ENCODE peak calls at places on chromosomes 13 and 19, in five cellular contexts. M, Z, X, I and B are unnamed samples.

GRCh38 chr13:32538234-32538620 is 368 bp downstream of the N4BP2L2 start:
- DNase-seq in M (no peak), I (peak; percentile 43), X (no peak), Z (peak; percentile 57), B (no peak)

GRCh38 chr13:36193151-36193855 is 21.1 kb downstream of the SOHLH2 start:
- DNase-seq in X (no peak), Z (peak; percentile 44), I (peak; percentile 57), M (no peak), B (no peak)

GRCh38 chr13:71218960-71219359 is 648.0 kb downstream of the DACH1 start:
- DNase-seq in I (no peak), X (no peak), M (no peak), Z (no peak), B (peak; percentile 23)

GRCh38 chr13:75754936-75755335 is 118.8 kb downstream of the LMO7 start:
- DNase-seq in X (no peak), Z (no peak), M (no peak), I (no peak), B (no peak)

GRCh38 chr13:53143757-53144320 is 115.2 kb downstream of the OLFM4 start:
- DNase-seq in X (no peak), M (no peak), I (no peak), Z (no peak), B (no peak)

GRCh38 chr13:68190826-68191225 is 960.7 kb upstream of the PCDH9 start:
- DNase-seq in M (no peak), X (no peak), Z (no peak), I (peak; percentile 7), B (no peak)

GRCh38 chr13:73287871-73288270 is 229.1 kb downstream of the KLF5 start:
- DNase-seq in Z (no peak), X (no peak), M (no peak), I (no peak), B (no peak)

GRCh38 chr13:44734204-44734707 is 158.1 kb upstream of the TSC22D1 start:
- DNase-seq in I (peak; percentile 38), M (no peak), Z (peak; percentile 78), X (no peak), B (peak; percentile 13)

GRCh38 chr13:26760835-26761582 is 423 bp upstream of the GPR12 start:
- DNase-seq in X (no peak), Z (peak; percentile 5), I (no peak), M (no peak), B (no peak)

GRCh38 chr13:43304945-43305344 is 281.6 kb downstream of the DNAJC15 start:
- DNase-seq in X (no peak), I (no peak), Z (no peak), M (no peak), B (no peak)

GRCh38 chr13:20550799-20551198 is 16.2 kb upstream of the IFT88 start:
- DNase-seq in Z (peak; percentile 37), M (no peak), X (no peak), I (no peak), B (no peak)

GRCh38 chr19:3968556-3969434 is 2.1 kb downstream of the DAPK3 start:
- DNase-seq in I (peak; percentile 100), M (no peak), X (peak; percentile 42), Z (peak; percentile 99), B (no peak)

GRCh38 chr19:29967623-29968022 is 25.6 kb downstream of the URI1 start:
- DNase-seq in I (peak; percentile 57), X (no peak), Z (peak; percentile 25), M (no peak), B (no peak)

GRCh38 chr13:78067290-78067689 is 148.7 kb upstream of the EDNRB start:
- DNase-seq in I (no peak), M (no peak), X (no peak), Z (no peak), B (peak; percentile 33)

GRCh38 chr13:65768545-65768944 is 1461.6 kb downstream of the PCDH9 start:
- DNase-seq in I (no peak), X (no peak), Z (no peak), M (no peak), B (no peak)